ENCODE peak calls at places on chromosomes 3 and 15, in ten cellular contexts. D is uterus, L is heart left ventricle, O is hepatocyte, R is GM23338, U is RWPE2, A is upper lobe of right lung, M is A549, G is colonic mucosa, H is suprapubic skin. E is an unnamed sample.

GRCh38 chr3:119258915-119259314 is 18.2 kb upstream of the B4GALT4 start:
- DNase-seq in D (no peak), L (no peak), O (no peak), R (no peak), U (no peak), A (no peak), M (no peak), G (no peak), H (no peak), E (no peak)

GRCh38 chr15:94056314-94056713 is 175.0 kb upstream of the MCTP2 start:
- DNase-seq in D (no peak), L (no peak), O (no peak), R (no peak), U (no peak), A (no peak), M (no peak), G (no peak), H (no peak), E (no peak)

GRCh38 chr3:101944308-101944707 is 95.0 kb downstream of the NFKBIZ start:
- DNase-seq in D (no peak), L (no peak), O (no peak), R (no peak), U (no peak), A (no peak), M (no peak), G (no peak), H (no peak), E (no peak)

GRCh38 chr15:75606711-75607684 is 18.5 kb downstream of the SNUPN start:
- DNase-seq in D (no peak), L (no peak), O (no peak), R (no peak), U (no peak), A (peak; percentile 2), M (no peak), G (no peak), H (no peak), E (no peak)

GRCh38 chr15:23645379-23646164 is 2.1 kb downstream of the MAGEL2 start:
- DNase-seq in D (no peak), L (no peak), O (peak; percentile 47), R (peak; percentile 84), U (no peak), A (no peak), M (no peak), G (peak; percentile 35), H (no peak), E (no peak)

GRCh38 chr3:118948146-118948545 is 86.5 kb downstream of the IGSF11 start:
- DNase-seq in D (no peak), L (no peak), O (no peak), R (no peak), U (no peak), A (no peak), M (no peak), G (no peak), H (no peak), E (no peak)

GRCh38 chr15:69898243-69898642 is 199.5 kb downstream of the TLE3 start:
- DNase-seq in D (no peak), L (no peak), O (no peak), R (no peak), U (no peak), A (no peak), M (no peak), G (no peak), H (no peak), E (no peak)

GRCh38 chr3:42129014-42129953 is 38.1 kb downstream of the TRAK1 start:
- DNase-seq in D (no peak), L (no peak), O (peak; percentile 50), R (peak; percentile 33), U (no peak), A (no peak), M (peak; percentile 44), G (no peak), H (no peak), E (peak; percentile 53)

GRCh38 chr3:177602601-177603136 is 405.4 kb upstream of the TBL1XR1 start:
- DNase-seq in D (no peak), L (no peak), O (no peak), R (no peak), U (no peak), A (no peak), M (no peak), G (no peak), H (no peak), E (no peak)

GRCh38 chr3:13167829-13168228 is 94.6 kb upstream of the IQSEC1 start:
- DNase-seq in D (no peak), L (no peak), O (no peak), R (no peak), U (no peak), A (no peak), M (no peak), G (no peak), H (peak; percentile 25), E (peak; percentile 15)

GRCh38 chr3:181755959-181756358 is 44.2 kb downstream of the SOX2 start:
- DNase-seq in D (no peak), L (no peak), O (no peak), R (peak; percentile 70), U (no peak), A (no peak), M (no peak), G (no peak), H (no peak), E (no peak)

GRCh38 chr15:69338535-69339213 is 40.0 kb downstream of the PAQR5 start:
- DNase-seq in D (no peak), L (no peak), O (no peak), R (no peak), U (no peak), A (no peak), M (peak; percentile 21), G (no peak), H (no peak), E (no peak)

GRCh38 chr3:51721062-51721745 is 14.3 kb downstream of the GRM2 start:
- DNase-seq in D (no peak), L (no peak), O (no peak), R (no peak), U (no peak), A (no peak), M (no peak), G (no peak), H (no peak), E (no peak)

GRCh38 chr15:67186226-67186649 is 68.2 kb downstream of the AAGAB start:
- DNase-seq in D (peak; percentile 74), L (peak; percentile 73), O (no peak), R (no peak), U (peak; percentile 64), A (no peak), M (peak; percentile 12), G (peak; percentile 47), H (no peak), E (peak; percentile 83)

GRCh38 chr3:136818191-136818850 is 605 bp upstream of the SLC35G2 start:
- DNase-seq in D (peak; percentile 26), L (peak; percentile 66), O (no peak), R (peak; percentile 66), U (no peak), A (no peak), M (peak; percentile 90), G (no peak), H (peak; percentile 74), E (peak; percentile 69)

GRCh38 chr15:37888356-37888755 is 46.1 kb upstream of the TMCO5A start:
- DNase-seq in D (no peak), L (no peak), O (no peak), R (no peak), U (no peak), A (no peak), M (no peak), G (no peak), H (no peak), E (no peak)

GRCh38 chr15:77474310-77474986 is 53.8 kb downstream of the HMG20A start:
- DNase-seq in D (no peak), L (no peak), O (no peak), R (no peak), U (no peak), A (no peak), M (no peak), G (no peak), H (no peak), E (no peak)
- TF ChIP-seq CTCF in D (no peak), L (no peak), O (no peak), R (no peak), U (no peak), A (no peak), M (no peak), G (no peak), H (no peak), E (no peak)

GRCh38 chr3:11554236-11554610 is 89.5 kb downstream of the VGLL4 start:
- DNase-seq in D (no peak), L (no peak), O (no peak), R (no peak), U (no peak), A (no peak), M (no peak), G (no peak), H (no peak), E (no peak)

GRCh38 chr3:11555823-11556222 is 87.9 kb downstream of the VGLL4 start:
- DNase-seq in D (no peak), L (no peak), O (no peak), R (no peak), U (no peak), A (peak; percentile 42), M (no peak), G (no peak), H (peak; percentile 46), E (no peak)

GRCh38 chr3:11556234-11556633 is 87.5 kb downstream of the VGLL4 start:
- DNase-seq in D (no peak), L (peak; percentile 28), O (no peak), R (no peak), U (peak; percentile 45), A (peak; percentile 46), M (no peak), G (no peak), H (peak; percentile 64), E (no peak)

GRCh38 chr3:11554666-11555065 is 89.0 kb downstream of the VGLL4 start:
- DNase-seq in D (no peak), L (no peak), O (no peak), R (no peak), U (no peak), A (no peak), M (no peak), G (no peak), H (no peak), E (peak; percentile 63)

GRCh38 chr3:11555211-11555782 is 88.4 kb downstream of the VGLL4 start:
- DNase-seq in D (no peak), L (no peak), O (no peak), R (no peak), U (no peak), A (no peak), M (no peak), G (no peak), H (peak; percentile 52), E (no peak)
- H3K4me1 ChIP-seq in D (peaks cover 31% of the 10 kb centered on the region), L (peaks cover 55% of the 10 kb centered on the region), O (peaks cover 12% of the 10 kb centered on the region), R (no peaks in the 10 kb centered on the region), U (no peaks in the 10 kb centered on the region), A (peaks cover 49% of the 10 kb centered on the region), M (peaks cover 6% of the 10 kb centered on the region), G (no peaks in the 10 kb centered on the region), H (peaks cover 73% of the 10 kb centered on the region), E (peaks cover 45% of the 10 kb centered on the region)

GRCh38 chr15:81336568-81336967 is 12.6 kb upstream of the STARD5 start:
- DNase-seq in D (no peak), L (no peak), O (no peak), R (peak; percentile 28), U (no peak), A (no peak), M (peak; percentile 36), G (no peak), H (no peak), E (no peak)
- TF ChIP-seq CTCF in D (peak; percentile 13), L (peak; percentile 19), O (peak; percentile 21), R (peak; percentile 44), U (peak; percentile 65), A (peak; percentile 36), M (peak; percentile 33), G (peak; percentile 13), H (no peak), E (no peak)

GRCh38 chr3:49895791-49896190 is 7.9 kb downstream of the MST1R start:
- DNase-seq in D (no peak), L (no peak), O (no peak), R (no peak), U (no peak), A (no peak), M (no peak), G (no peak), H (no peak), E (no peak)
- H3K4me1 ChIP-seq in D (no peaks in the 10 kb centered on the region), L (no peaks in the 10 kb centered on the region), O (peaks cover 2% of the 10 kb centered on the region), R (no peaks in the 10 kb centered on the region), U (peaks cover 12% of the 10 kb centered on the region), A (peaks cover 8% of the 10 kb centered on the region), M (peaks cover 16% of the 10 kb centered on the region), G (no peaks in the 10 kb centered on the region), H (peaks cover 13% of the 10 kb centered on the region), E (no peaks in the 10 kb centered on the region)

E was measured in sigmoid colon.